ENCODE peak calls at places on chromosomes 2 and 18, in four cellular contexts. V, R, P and N are unnamed samples.

GRCh38 chr18:55582325-55582724 is 5.7 kb downstream of the TCF4 start:
- DNase-seq in V (no peak), R (no peak), P (no peak), N (no peak)

GRCh38 chr2:208906330-208906729 is 499.7 kb downstream of the PTH2R start:
- DNase-seq in V (no peak), R (no peak), P (no peak), N (no peak)

GRCh38 chr2:9769171-9770005 is 73.9 kb upstream of the TAF1B start:
- DNase-seq in V (peak; percentile 60), R (no peak), P (no peak), N (no peak)

GRCh38 chr2:8193686-8194615 is 487.9 kb upstream of the ID2 start:
- DNase-seq in V (no peak), R (no peak), P (no peak), N (no peak)

GRCh38 chr2:5695641-5696350 is 3.6 kb downstream of the SOX11 start:
- DNase-seq in V (no peak), R (no peak), P (peak; percentile 76), N (no peak)

GRCh38 chr18:12478269-12479057 is 70.7 kb downstream of the PRELID3A start:
- DNase-seq in V (no peak), R (no peak), P (no peak), N (no peak)

GRCh38 chr2:75199428-75200011 is at the start of gene TACR1:
- DNase-seq in V (peak; percentile 80), R (peak; percentile 67), P (peak; percentile 85), N (peak; percentile 59)

GRCh38 chr2:224147174-224147573 is 108.1 kb upstream of the SERPINE2 start:
- DNase-seq in V (no peak), R (peak; percentile 80), P (no peak), N (no peak)

GRCh38 chr2:53403836-53404413 is 363.7 kb upstream of the CHAC2 start:
- DNase-seq in V (no peak), R (no peak), P (no peak), N (no peak)

GRCh38 chr18:63785031-63785430 is 9.8 kb downstream of the SERPINB7 start:
- DNase-seq in V (no peak), R (no peak), P (no peak), N (no peak)

GRCh38 chr2:163800889-163801498 is 65.2 kb upstream of the FIGN start:
- DNase-seq in V (no peak), R (no peak), P (no peak), N (no peak)

GRCh38 chr2:171541202-171541884 is 19.1 kb downstream of the CYBRD1 start:
- DNase-seq in V (no peak), R (no peak), P (no peak), N (peak; percentile 22)

GRCh38 chr2:120745420-120746178 is 9.9 kb downstream of the GLI2 start:
- DNase-seq in V (peak; percentile 22), R (no peak), P (no peak), N (no peak)

GRCh38 chr18:56900195-56901094 is 246.4 kb upstream of the BOD1L2 start:
- DNase-seq in V (no peak), R (no peak), P (no peak), N (peak; percentile 2)

GRCh38 chr2:108414945-108415344 is 34.1 kb upstream of the GCC2 start:
- DNase-seq in V (no peak), R (no peak), P (no peak), N (no peak)
- H3K27me3 ChIP-seq in V (no peaks in the 10 kb centered on the region), R (no peaks in the 10 kb centered on the region), P (no peaks in the 10 kb centered on the region), N (peaks cover 2% of the 10 kb centered on the region)

GRCh38 chr2:55048514-55048924 is 1.7 kb downstream of the RTN4 start:
- DNase-seq in V (no peak), R (peak; percentile 55), P (peak; percentile 18), N (peak; percentile 29)
- H3K4me1 ChIP-seq in V (no peaks in the 10 kb centered on the region), R (peaks cover 28% of the 10 kb centered on the region), P (peaks cover 21% of the 10 kb centered on the region), N (peaks cover 58% of the 10 kb centered on the region)

GRCh38 chr2:30422437-30422805 is 24.6 kb upstream of the LCLAT1 start:
- DNase-seq in V (no peak), R (peak; percentile 71), P (no peak), N (peak; percentile 69)
- H3K4me3 ChIP-seq in V (no peak overlapping the region), R (no peak overlapping the region), P (no peak overlapping the region), N (peak overlapping the region; percentile 27)

GRCh38 chr2:45631319-45631718 is 20.2 kb upstream of the PRKCE start:
- DNase-seq in V (no peak), R (no peak), P (no peak), N (no peak)
- H3K27me3 ChIP-seq in V (no peaks in the 10 kb centered on the region), R (no peaks in the 10 kb centered on the region), P (no peaks in the 10 kb centered on the region), N (peaks cover 17% of the 10 kb centered on the region)

GRCh38 chr2:160261731-160262130 is 61.7 kb upstream of the ITGB6 start:
- DNase-seq in V (no peak), R (no peak), P (no peak), N (no peak)
- H3K4me1 ChIP-seq in V (no peaks in the 10 kb centered on the region), R (no peaks in the 10 kb centered on the region), P (no peaks in the 10 kb centered on the region), N (peaks cover 10% of the 10 kb centered on the region)